ENCODE peak calls at places on chromosome 18, in six cellular contexts. D is heart left ventricle; M is right lobe of liver; F is ovary; C is right cardiac atrium; X is naive thymus-derived CD4-positive, alpha-beta T cell. L is an unnamed sample.

GRCh38 chr18:63567825-63568224 is 19.3 kb upstream of the SERPINB13 start:
- DNase-seq in X (no peak), M (no peak), D (no peak), F (no peak), C (no peak), L (no peak)

GRCh38 chr18:59769105-59769865 is 72.1 kb upstream of the CCBE1 start:
- DNase-seq in C (no peak), M (no peak), X (no peak), F (no peak), D (no peak), L (no peak)

GRCh38 chr18:8818982-8819381 is 113.6 kb downstream of the MTCL1 start:
- DNase-seq in D (no peak), F (no peak), M (no peak), C (no peak), X (no peak), L (no peak)

GRCh38 chr18:51236225-51236624 is 38.7 kb upstream of the MEX3C start:
- DNase-seq in X (no peak), F (no peak), D (no peak), M (no peak), C (no peak), L (no peak)

GRCh38 chr18:37483221-37483971 is 82.2 kb downstream of the CELF4 start:
- DNase-seq in C (no peak), D (no peak), F (no peak), X (no peak), M (no peak), L (no peak)

GRCh38 chr18:63617049-63617995 is 26.7 kb downstream of the SERPINB4 start:
- DNase-seq in X (no peak), D (no peak), F (no peak), C (no peak), M (no peak), L (no peak)

GRCh38 chr18:31325051-31325450 is 7.1 kb downstream of the DSG1 start:
- DNase-seq in F (no peak), D (peak; percentile 18), X (no peak), C (peak; percentile 15), M (no peak), L (no peak)

GRCh38 chr18:61854578-61854977 is 38.2 kb downstream of the RNF152 start:
- DNase-seq in M (no peak), D (no peak), F (no peak), X (no peak), C (no peak), L (no peak)

GRCh38 chr18:63681449-63682381 is 20.0 kb upstream of the SERPINB3 start:
- DNase-seq in X (no peak), M (peak; percentile 77), F (no peak), D (no peak), C (no peak), L (no peak)

GRCh38 chr18:28439870-28440269 is 262.9 kb upstream of the CDH2 start:
- DNase-seq in C (no peak), X (no peak), M (no peak), F (no peak), D (no peak), L (no peak)

GRCh38 chr18:13371689-13372404 is 153.3 kb downstream of the LDLRAD4 start:
- DNase-seq in F (no peak), X (no peak), D (no peak), M (no peak), C (no peak), L (no peak)

GRCh38 chr18:68215931-68216330 is 499.0 kb downstream of the TMX3 start:
- DNase-seq in F (no peak), X (no peak), D (no peak), M (no peak), C (no peak), L (no peak)

GRCh38 chr18:45688834-45689233 is 35.1 kb upstream of the SLC14A1 start:
- DNase-seq in C (no peak), M (no peak), D (no peak), X (peak; percentile 38), F (no peak), L (peak; percentile 55)

GRCh38 chr18:12461326-12461725 is 53.6 kb downstream of the PRELID3A start:
- DNase-seq in D (no peak), M (no peak), X (no peak), F (no peak), C (no peak), L (no peak)

GRCh38 chr18:13872932-13873331 is 42.4 kb downstream of the MC2R start:
- DNase-seq in F (no peak), C (no peak), M (no peak), X (no peak), D (no peak), L (no peak)

GRCh38 chr18:78199002-78199401 is 780.6 kb upstream of the SALL3 start:
- DNase-seq in M (no peak), C (no peak), D (no peak), F (no peak), X (no peak), L (no peak)

GRCh38 chr18:43596106-43596712 is 318.9 kb upstream of the SYT4 start:
- DNase-seq in M (no peak), X (no peak), F (no peak), C (no peak), D (no peak), L (no peak)

GRCh38 chr18:9673296-9674251 is 34.5 kb upstream of the RAB31 start:
- DNase-seq in F (no peak), X (no peak), D (peak; percentile 36), M (peak; percentile 63), C (no peak), L (no peak)

GRCh38 chr18:37487400-37487831 is 78.2 kb downstream of the CELF4 start:
- DNase-seq in X (no peak), F (peak; percentile 57), D (no peak), M (no peak), C (peak; percentile 27), L (no peak)

GRCh38 chr18:68557183-68557582 is 157.7 kb downstream of the TMX3 start:
- DNase-seq in F (no peak), M (no peak), C (no peak), X (no peak), D (no peak), L (no peak)

GRCh38 chr18:62876106-62876505 is 160.8 kb downstream of the PHLPP1 start:
- DNase-seq in D (no peak), X (no peak), C (no peak), M (no peak), F (no peak), L (no peak)

GRCh38 chr18:69267895-69268294 is 132.8 kb upstream of the DOK6 start:
- DNase-seq in C (no peak), D (no peak), X (no peak), M (no peak), F (no peak), L (no peak)

GRCh38 chr18:23102498-23103260 is 32.6 kb upstream of the CABLES1 start:
- DNase-seq in F (no peak), D (no peak), C (no peak), M (no peak), X (no peak), L (no peak)
- H3K4me1 ChIP-seq in F (no peaks in the 10 kb centered on the region), D (peaks cover 4% of the 10 kb centered on the region), C (no peaks in the 10 kb centered on the region), M (no peaks in the 10 kb centered on the region), X (no peaks in the 10 kb centered on the region), L (no peaks in the 10 kb centered on the region)

GRCh38 chr18:54183390-54183789 is 41.1 kb downstream of the MBD2 start:
- DNase-seq in F (no peak), M (no peak), X (no peak), C (no peak), D (no peak), L (no peak)

GRCh38 chr18:54187372-54187771 is 37.1 kb downstream of the MBD2 start:
- DNase-seq in X (no peak), D (no peak), C (no peak), M (no peak), F (no peak), L (no peak)

GRCh38 chr18:54181856-54182612 is 42.4 kb downstream of the MBD2 start:
- DNase-seq in C (no peak), F (no peak), M (no peak), D (no peak), X (no peak), L (no peak)

GRCh38 chr18:54184836-54185235 is 39.6 kb downstream of the MBD2 start:
- DNase-seq in X (no peak), D (no peak), F (no peak), M (no peak), C (no peak), L (no peak)
- H3K27ac ChIP-seq in X (no peak overlapping the region), D (no peak overlapping the region), F (no peak overlapping the region), M (no peak overlapping the region), C (no peak overlapping the region), L (no peak overlapping the region)

GRCh38 chr18:77099501-77100370 is 32.8 kb downstream of the MBP start:
- DNase-seq in C (peak; percentile 39), X (no peak), M (no peak), F (no peak), D (no peak), L (peak; percentile 68)

GRCh38 chr18:77096936-77097886 is 35.4 kb downstream of the MBP start:
- DNase-seq in D (no peak), C (no peak), X (no peak), F (no peak), M (no peak), L (no peak)

GRCh38 chr18:77098033-77098432 is 34.5 kb downstream of the MBP start:
- DNase-seq in F (no peak), C (no peak), M (no peak), D (no peak), X (no peak), L (no peak)

GRCh38 chr18:77100751-77101355 is 31.7 kb downstream of the MBP start:
- DNase-seq in X (no peak), D (no peak), F (no peak), M (no peak), C (no peak), L (peak; percentile 61)

GRCh38 chr18:77098554-77099174 is 33.9 kb downstream of the MBP start:
- DNase-seq in X (no peak), F (no peak), M (no peak), D (peak; percentile 53), C (no peak), L (no peak)
- H3K4me1 ChIP-seq in X (peaks cover 80% of the 10 kb centered on the region), F (peaks cover 24% of the 10 kb centered on the region), M (peaks cover 13% of the 10 kb centered on the region), D (peaks cover 73% of the 10 kb centered on the region), C (peaks cover 15% of the 10 kb centered on the region), L (peaks cover 85% of the 10 kb centered on the region)

DNA sequence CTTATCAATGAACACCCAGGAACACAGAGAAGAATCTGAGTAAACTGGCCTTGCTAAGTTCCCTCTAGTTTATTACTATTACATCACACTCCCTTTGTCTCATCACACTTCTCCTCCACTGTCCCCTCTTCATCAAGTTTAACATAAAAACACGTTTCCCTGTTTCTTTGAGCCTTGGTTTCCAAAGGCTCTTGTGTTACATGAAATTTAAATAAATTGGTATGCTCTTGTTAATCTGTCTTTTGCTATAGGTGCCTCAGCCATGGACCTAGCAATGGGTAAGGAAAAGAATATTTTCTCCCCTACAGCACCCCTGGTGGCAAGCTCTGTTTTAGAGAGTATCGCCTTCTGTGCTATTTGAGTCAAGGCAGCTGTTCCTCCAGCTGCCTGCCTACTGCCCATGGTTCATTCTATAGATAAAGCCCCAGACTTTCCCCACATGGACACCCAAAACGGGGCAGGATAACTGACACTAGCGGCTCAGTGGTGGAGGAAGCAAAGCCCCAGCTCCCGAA is 31.8 kb downstream of the TGIF1 start:
- DNase-seq in C (no peak), M (no peak), D (no peak), F (no peak), X (no peak), L (no peak)
- H3K27ac ChIP-seq in C (no peak overlapping the region), M (no peak overlapping the region), D (no peak overlapping the region), F (no peak overlapping the region), X (no peak overlapping the region), L (no peak overlapping the region)